ENCODE peak calls at places on chromosome 5, in seven cellular contexts. L is GM12865, Y is keratinocyte, R is NB4, S is cardiac fibroblast, E is esophagus squamous epithelium, F is lung. W is an unnamed sample.

GRCh38 chr5:105632043-105632442 is 2038.7 kb downstream of the EFNA5 start:
- DNase-seq in L (no peak), Y (no peak), R (no peak), S (no peak), E (no peak), F (no peak), W (no peak)

GRCh38 chr5:91328743-91329142 is 54.4 kb downstream of the ARRDC3 start:
- DNase-seq in L (no peak), Y (no peak), R (no peak), S (no peak), E (no peak), F (no peak), W (no peak)

GRCh38 chr5:130323804-130324454 is 419.7 kb downstream of the CHSY3 start:
- DNase-seq in L (peak; percentile 76), Y (peak; percentile 50), R (peak; percentile 63), S (peak; percentile 70), E (no peak), F (no peak), W (no peak)

GRCh38 chr5:35902032-35902681 is 36.3 kb downstream of the CAPSL start:
- DNase-seq in L (peak; percentile 83), Y (no peak), R (no peak), S (no peak), E (no peak), F (no peak), W (no peak)

GRCh38 chr5:179759961-179760541 is 27.4 kb downstream of the MAML1 start:
- DNase-seq in L (peak; percentile 49), Y (no peak), R (no peak), S (no peak), E (no peak), F (no peak), W (no peak)

GRCh38 chr5:131747180-131748105 is 49.4 kb downstream of the FNIP1 start:
- DNase-seq in L (peak; percentile 20), Y (no peak), R (peak; percentile 83), S (no peak), E (no peak), F (no peak), W (no peak)

GRCh38 chr5:159331099-159331973 is 1.0 kb upstream of the IL12B start:
- DNase-seq in L (peak; percentile 58), Y (no peak), R (peak; percentile 68), S (peak; percentile 54), E (no peak), F (peak; percentile 61), W (no peak)

GRCh38 chr5:142235050-142235797 is 89.6 kb downstream of the SPRY4 start:
- DNase-seq in L (no peak), Y (no peak), R (no peak), S (no peak), E (no peak), F (no peak), W (no peak)

GRCh38 chr5:91024727-91025126 is 358.4 kb downstream of the ARRDC3 start:
- DNase-seq in L (no peak), Y (no peak), R (no peak), S (peak; percentile 11), E (no peak), F (no peak), W (no peak)

GRCh38 chr5:80738466-80738865 is 83.7 kb upstream of the DHFR start:
- DNase-seq in L (no peak), Y (no peak), R (no peak), S (no peak), E (no peak), F (no peak), W (no peak)

GRCh38 chr5:180909782-180910181 is 10.8 kb downstream of the BTNL8 start:
- DNase-seq in L (peak; percentile 17), Y (no peak), R (no peak), S (no peak), E (no peak), F (no peak), W (no peak)

GRCh38 chr5:25858019-25858418 is 1180.4 kb downstream of the CDH9 start:
- DNase-seq in L (no peak), Y (no peak), R (peak; percentile 11), S (no peak), E (no peak), F (no peak), W (no peak)

GRCh38 chr5:134370306-134370870 is 981 bp upstream of the UBE2B start:
- DNase-seq in L (no peak), Y (no peak), R (no peak), S (peak; percentile 5), E (no peak), F (no peak), W (no peak)

GRCh38 chr5:150588495-150588890 is 52.0 kb upstream of the SYNPO start:
- DNase-seq in L (no peak), Y (no peak), R (no peak), S (no peak), E (no peak), F (no peak), W (no peak)

GRCh38 chr5:132489871-132490483 is 596 bp downstream of the IRF1 start:
- DNase-seq in L (peak; percentile 72), Y (no peak), R (peak; percentile 34), S (peak; percentile 60), E (no peak), F (peak; percentile 58), W (no peak)

GRCh38 chr5:75584641-75585040 is 26.6 kb upstream of the ANKDD1B start:
- DNase-seq in L (no peak), Y (no peak), R (no peak), S (no peak), E (no peak), F (no peak), W (no peak)

GRCh38 chr5:139757727-139758509 is 37.7 kb upstream of the PSD2 start:
- DNase-seq in L (no peak), Y (no peak), R (peak; percentile 36), S (no peak), E (no peak), F (no peak), W (no peak)

GRCh38 chr5:7856855-7857254 is 5.9 kb upstream of the CFAP90 start:
- DNase-seq in L (peak; percentile 35), Y (no peak), R (peak; percentile 78), S (peak; percentile 66), E (no peak), F (no peak), W (no peak)

GRCh38 chr5:87361031-87361443 is 51.7 kb downstream of the CCNH start:
- DNase-seq in L (no peak), Y (no peak), R (no peak), S (peak; percentile 62), E (no peak), F (no peak), W (peak; percentile 15)

GRCh38 chr5:40904994-40905306 is 4.3 kb upstream of the C7 start:
- DNase-seq in L (no peak), Y (no peak), R (no peak), S (no peak), E (no peak), F (no peak), W (no peak)
- TF ChIP-seq CTCF in L (no peak), Y (no peak), R (no peak), S (no peak), E (no peak), F (no peak), W (no peak)

GRCh38 chr5:146877178-146877681 is 1.3 kb downstream of the PPP2R2B start:
- DNase-seq in L (no peak), Y (no peak), R (no peak), S (no peak), E (no peak), F (no peak), W (no peak)
- H3K4me3 ChIP-seq in L (no peak overlapping the region), Y (peak overlapping the region; percentile 41), R (no peak overlapping the region), S (no peak overlapping the region), E (peak overlapping the region; percentile 40), F (no peak overlapping the region), W (peak overlapping the region; percentile 75)

GRCh38 chr5:143525176-143525575 is 121.7 kb upstream of the NR3C1 start:
- DNase-seq in L (no peak), Y (no peak), R (no peak), S (no peak), E (no peak), F (no peak), W (no peak)

GRCh38 chr5:143524338-143524929 is 120.9 kb upstream of the NR3C1 start:
- DNase-seq in L (no peak), Y (no peak), R (no peak), S (no peak), E (no peak), F (no peak), W (no peak)

GRCh38 chr5:143527808-143528207 is 124.3 kb upstream of the NR3C1 start:
- DNase-seq in L (no peak), Y (no peak), R (no peak), S (no peak), E (no peak), F (no peak), W (peak; percentile 15)

GRCh38 chr5:143516249-143516648 is 112.8 kb upstream of the NR3C1 start:
- DNase-seq in L (peak; percentile 29), Y (no peak), R (peak; percentile 8), S (no peak), E (no peak), F (no peak), W (no peak)

GRCh38 chr5:143521891-143522290 is 118.4 kb upstream of the NR3C1 start:
- DNase-seq in L (no peak), Y (no peak), R (no peak), S (no peak), E (no peak), F (no peak), W (no peak)
- TF ChIP-seq CTCF in L (no peak), Y (no peak), R (no peak), S (no peak), E (no peak), F (no peak), W (no peak)

GRCh38 chr5:88688981-88689661 is 193.9 kb downstream of the MEF2C start:
- DNase-seq in L (no peak), Y (no peak), R (no peak), S (no peak), E (no peak), F (no peak), W (no peak)

GRCh38 chr5:88690619-88691560 is 192.1 kb downstream of the MEF2C start:
- DNase-seq in L (peak; percentile 77), Y (peak; percentile 2), R (peak; percentile 74), S (peak; percentile 66), E (no peak), F (peak; percentile 63), W (no peak)

GRCh38 chr5:88691945-88692868 is 190.8 kb downstream of the MEF2C start:
- DNase-seq in L (no peak), Y (no peak), R (no peak), S (no peak), E (no peak), F (no peak), W (no peak)

GRCh38 chr5:88688242-88688959 is 194.6 kb downstream of the MEF2C start:
- DNase-seq in L (no peak), Y (no peak), R (no peak), S (no peak), E (no peak), F (no peak), W (no peak)

DNA sequence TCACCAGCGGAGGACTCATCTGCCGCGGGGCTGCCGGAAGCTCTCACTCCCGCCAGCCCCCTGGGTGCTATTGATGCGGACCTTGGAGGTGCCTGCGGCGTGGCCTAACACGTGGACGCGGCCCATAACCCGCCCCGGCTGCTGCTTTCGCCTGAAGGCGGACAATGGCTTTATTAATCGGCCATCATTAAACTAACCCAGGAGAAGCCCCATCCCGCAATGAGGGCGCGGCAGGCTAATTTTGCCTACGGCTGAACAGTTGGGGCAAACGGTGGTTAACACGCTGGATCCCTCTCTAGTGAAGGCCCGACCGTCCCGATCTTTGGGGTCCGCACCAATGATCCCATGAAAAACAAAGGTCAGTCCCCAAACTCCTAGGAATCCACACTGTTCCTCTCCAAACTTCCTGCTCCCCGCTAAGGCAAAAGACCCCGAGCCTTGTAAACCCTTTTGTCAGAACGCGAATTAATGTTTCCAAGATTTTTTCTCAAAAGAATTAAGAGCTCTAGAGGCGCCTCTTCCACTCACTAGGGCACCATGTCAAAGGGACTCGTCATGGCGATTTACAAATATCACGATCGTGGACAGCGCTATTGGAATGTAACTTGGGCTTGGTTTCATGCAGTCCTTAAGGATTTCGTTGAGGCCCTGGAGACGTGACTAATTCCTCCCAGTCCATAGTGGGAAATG is 193.2 kb downstream of the MEF2C start:
- DNase-seq in L (no peak), Y (no peak), R (no peak), S (no peak), E (no peak), F (no peak), W (no peak)
- H3K4me3 ChIP-seq in L (no peak overlapping the region), Y (no peak overlapping the region), R (no peak overlapping the region), S (no peak overlapping the region), E (no peak overlapping the region), F (no peak overlapping the region), W (peak overlapping the region; percentile 44)

W was measured in astrocyte of the cerebellum.